ENCODE peak calls at places on chromosomes 7 and 10, in six cellular contexts. One of them, this sample, is unnamed. For H3K4me1, the result is how much of the 10 kb centered on the place peaks cover.

GRCh38 chr7:52498319-52498718 is 537.1 kb upstream of the POM121L12 start:
- DNase-seq in prostate gland: no peak
- DNase-seq in PC-9: no peak
- DNase-seq in CD8-positive, alpha-beta memory T cell: no peak
- DNase-seq in heart left ventricle: no peak
- DNase-seq in fibroblast of lung: no peak
- DNase-seq in this sample: no peak

GRCh38 chr7:27183682-27184341 is 1.2 kb downstream of the HOXA11 start:
- DNase-seq in prostate gland: no peak
- DNase-seq in PC-9: no peak
- DNase-seq in CD8-positive, alpha-beta memory T cell: no peak
- DNase-seq in heart left ventricle: no peak
- DNase-seq in fibroblast of lung: no peak
- DNase-seq in this sample: no peak

GRCh38 chr7:116809636-116810266 is 52.6 kb upstream of the CAPZA2 start:
- DNase-seq in prostate gland: peak
- DNase-seq in PC-9: peak
- DNase-seq in CD8-positive, alpha-beta memory T cell: peak
- DNase-seq in heart left ventricle: no peak
- DNase-seq in fibroblast of lung: peak
- DNase-seq in this sample: peak

GRCh38 chr7:325051-325798 is 35.3 kb downstream of the FOXL3 start:
- DNase-seq in prostate gland: no peak
- DNase-seq in PC-9: no peak
- DNase-seq in CD8-positive, alpha-beta memory T cell: no peak
- DNase-seq in heart left ventricle: peak
- DNase-seq in fibroblast of lung: no peak
- DNase-seq in this sample: no peak

GRCh38 chr10:110548002-110548401 is 19.5 kb upstream of the SMC3 start:
- DNase-seq in prostate gland: no peak
- DNase-seq in PC-9: no peak
- DNase-seq in CD8-positive, alpha-beta memory T cell: no peak
- DNase-seq in heart left ventricle: no peak
- DNase-seq in fibroblast of lung: no peak
- DNase-seq in this sample: no peak

GRCh38 chr7:51054231-51054630 is 262.4 kb downstream of the COBL start:
- DNase-seq in prostate gland: no peak
- DNase-seq in PC-9: no peak
- DNase-seq in CD8-positive, alpha-beta memory T cell: no peak
- DNase-seq in heart left ventricle: no peak
- DNase-seq in fibroblast of lung: no peak
- DNase-seq in this sample: no peak

GRCh38 chr10:109934958-109935793 is 11.9 kb upstream of the XPNPEP1 start:
- DNase-seq in prostate gland: peak
- DNase-seq in PC-9: no peak
- DNase-seq in CD8-positive, alpha-beta memory T cell: peak
- DNase-seq in heart left ventricle: no peak
- DNase-seq in fibroblast of lung: peak
- DNase-seq in this sample: no peak

GRCh38 chr7:135758531-135758932 is 9.9 kb upstream of the FAM180A start:
- DNase-seq in prostate gland: no peak
- DNase-seq in PC-9: no peak
- DNase-seq in CD8-positive, alpha-beta memory T cell: no peak
- DNase-seq in heart left ventricle: no peak
- DNase-seq in fibroblast of lung: peak
- DNase-seq in this sample: no peak

GRCh38 chr7:47217570-47218360 is 364.1 kb downstream of the TNS3 start:
- DNase-seq in prostate gland: no peak
- DNase-seq in PC-9: no peak
- DNase-seq in CD8-positive, alpha-beta memory T cell: no peak
- DNase-seq in heart left ventricle: no peak
- DNase-seq in fibroblast of lung: no peak
- DNase-seq in this sample: no peak

GRCh38 chr7:124322561-124322960 is 289.7 kb upstream of the TMEM229A start:
- DNase-seq in prostate gland: no peak
- DNase-seq in PC-9: no peak
- DNase-seq in CD8-positive, alpha-beta memory T cell: no peak
- DNase-seq in heart left ventricle: no peak
- DNase-seq in fibroblast of lung: no peak
- DNase-seq in this sample: no peak

GRCh38 chr10:128098631-128099030 is 27.6 kb downstream of the MKI67 start:
- DNase-seq in prostate gland: no peak
- DNase-seq in PC-9: no peak
- DNase-seq in CD8-positive, alpha-beta memory T cell: no peak
- DNase-seq in heart left ventricle: no peak
- DNase-seq in fibroblast of lung: no peak
- DNase-seq in this sample: no peak

GRCh38 chr7:98284335-98285036 is 3.0 kb downstream of the BRI3 start:
- DNase-seq in prostate gland: peak
- DNase-seq in PC-9: peak
- DNase-seq in CD8-positive, alpha-beta memory T cell: no peak
- DNase-seq in heart left ventricle: peak
- DNase-seq in fibroblast of lung: peak
- DNase-seq in this sample: no peak
- H3K27ac ChIP-seq in prostate gland: peak
- H3K27ac ChIP-seq in PC-9: peak
- H3K27ac ChIP-seq in CD8-positive, alpha-beta memory T cell: no peak
- H3K27ac ChIP-seq in heart left ventricle: peak
- H3K27ac ChIP-seq in fibroblast of lung: peak
- H3K27ac ChIP-seq in this sample: no peak

GRCh38 chr10:99232357-99232999 is 3.2 kb downstream of the HPSE2 start:
- DNase-seq in prostate gland: no peak
- DNase-seq in PC-9: no peak
- DNase-seq in CD8-positive, alpha-beta memory T cell: no peak
- DNase-seq in heart left ventricle: no peak
- DNase-seq in fibroblast of lung: no peak
- DNase-seq in this sample: no peak
- H3K4me3 ChIP-seq in prostate gland: peak
- H3K4me3 ChIP-seq in PC-9: no peak
- H3K4me3 ChIP-seq in CD8-positive, alpha-beta memory T cell: no peak
- H3K4me3 ChIP-seq in heart left ventricle: peak
- H3K4me3 ChIP-seq in fibroblast of lung: peak
- H3K4me3 ChIP-seq in this sample: no peak

GRCh38 chr10:133013478-133013877 is 71.1 kb upstream of the CFAP46 start:
- DNase-seq in prostate gland: no peak
- DNase-seq in PC-9: peak
- DNase-seq in CD8-positive, alpha-beta memory T cell: no peak
- DNase-seq in heart left ventricle: peak
- DNase-seq in fibroblast of lung: no peak
- DNase-seq in this sample: no peak
- H3K4me1 ChIP-seq in prostate gland: under half
- H3K4me1 ChIP-seq in PC-9: under half
- H3K4me1 ChIP-seq in CD8-positive, alpha-beta memory T cell: under half
- H3K4me1 ChIP-seq in heart left ventricle: under half
- H3K4me1 ChIP-seq in fibroblast of lung: under half
- H3K4me1 ChIP-seq in this sample: under half

DNA sequence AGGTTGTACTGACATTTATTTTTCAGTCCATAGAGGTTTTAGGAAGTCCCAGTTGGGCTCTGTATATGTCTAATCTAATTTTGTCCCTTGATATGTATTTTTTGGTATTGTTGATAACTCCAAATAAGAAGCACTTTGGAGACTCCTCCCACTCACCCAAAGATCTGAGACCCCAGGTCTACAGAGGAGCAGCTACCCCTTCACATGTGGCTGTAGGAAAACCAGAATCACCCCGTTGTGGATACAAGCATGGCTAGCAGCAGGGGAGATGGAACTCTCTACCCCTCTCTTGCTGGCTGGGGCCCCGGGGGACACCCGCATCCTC is 9.4 kb downstream of the HHEX start:
- DNase-seq in prostate gland: no peak
- DNase-seq in PC-9: no peak
- DNase-seq in CD8-positive, alpha-beta memory T cell: no peak
- DNase-seq in heart left ventricle: no peak
- DNase-seq in fibroblast of lung: no peak
- DNase-seq in this sample: no peak
- H3K27ac ChIP-seq in prostate gland: no peak
- H3K27ac ChIP-seq in PC-9: no peak
- H3K27ac ChIP-seq in CD8-positive, alpha-beta memory T cell: no peak
- H3K27ac ChIP-seq in heart left ventricle: peak
- H3K27ac ChIP-seq in fibroblast of lung: no peak
- H3K27ac ChIP-seq in this sample: no peak

GRCh38 chr7:44145419-44145968 is 4.4 kb upstream of the MYL7 start:
- DNase-seq in prostate gland: no peak
- DNase-seq in PC-9: no peak
- DNase-seq in CD8-positive, alpha-beta memory T cell: peak
- DNase-seq in heart left ventricle: no peak
- DNase-seq in fibroblast of lung: peak
- DNase-seq in this sample: peak
- H3K4me3 ChIP-seq in prostate gland: peak
- H3K4me3 ChIP-seq in PC-9: no peak
- H3K4me3 ChIP-seq in CD8-positive, alpha-beta memory T cell: peak
- H3K4me3 ChIP-seq in heart left ventricle: peak
- H3K4me3 ChIP-seq in fibroblast of lung: peak
- H3K4me3 ChIP-seq in this sample: no peak